ENCODE peak calls at places on chromosome 2, in eight cellular contexts. C is GM12865, N is dorsolateral prefrontal cortex, R is endothelial cell, G is natural killer cell, B is HL-60, I is stomach, P is GM10248. S is an unnamed sample.
A peak's percentile ranks its signal among the peaks of the same experiment; 100 is the strongest.

GRCh38 chr2:178266445-178266844 is 72.1 kb downstream of the OSBPL6 start:
- DNase-seq in N (no peak), G (no peak), I (no peak), P (no peak), B (no peak), R (no peak), C (peak; percentile 51), S (no peak)

GRCh38 chr2:74937221-74937880 is 21.1 kb upstream of the POLE4 start:
- DNase-seq in I (no peak), G (no peak), C (no peak), N (no peak), P (no peak), R (no peak), B (no peak), S (no peak)

GRCh38 chr2:142037051-142037450 is 93.8 kb downstream of the LRP1B start:
- DNase-seq in N (no peak), C (no peak), B (no peak), P (no peak), I (no peak), G (no peak), R (no peak), S (no peak)

GRCh38 chr2:239234826-239235175 is 166.0 kb downstream of the HDAC4 start:
- DNase-seq in I (no peak), G (no peak), N (no peak), C (peak; percentile 66), B (no peak), R (no peak), P (no peak), S (no peak)

GRCh38 chr2:137467246-137467862 is 496.9 kb upstream of the HNMT start:
- DNase-seq in C (peak; percentile 52), G (no peak), B (peak; percentile 46), P (peak; percentile 14), R (peak; percentile 61), N (no peak), I (no peak), S (peak; percentile 45)

GRCh38 chr2:148209598-148209997 is 188.7 kb downstream of the MBD5 start:
- DNase-seq in G (no peak), C (peak; percentile 6), I (no peak), R (no peak), B (peak; percentile 14), P (no peak), N (no peak), S (no peak)

GRCh38 chr2:188416367-188416766 is 124.7 kb downstream of the GULP1 start:
- DNase-seq in G (no peak), R (no peak), I (no peak), B (no peak), P (no peak), N (no peak), C (no peak), S (no peak)

GRCh38 chr2:58553937-58554336 is 312.8 kb upstream of the FANCL start:
- DNase-seq in R (peak; percentile 12), G (no peak), P (no peak), B (no peak), N (no peak), I (no peak), C (peak; percentile 21), S (no peak)

GRCh38 chr2:106124126-106124756 is 69.9 kb downstream of the UXS1 start:
- DNase-seq in B (no peak), P (no peak), I (no peak), R (no peak), C (no peak), G (no peak), N (no peak), S (no peak)

GRCh38 chr2:135826561-135826960 is 10.4 kb downstream of the LCT start:
- DNase-seq in B (no peak), P (no peak), C (no peak), I (no peak), G (no peak), N (no peak), R (no peak), S (no peak)

GRCh38 chr2:122528061-122528460 is 772.6 kb downstream of the TSN start:
- DNase-seq in I (no peak), G (no peak), C (no peak), N (no peak), P (no peak), R (no peak), B (no peak), S (no peak)

GRCh38 chr2:105821428-105822125 is 76.9 kb downstream of the NCK2 start:
- DNase-seq in R (no peak), N (no peak), C (no peak), P (no peak), B (peak; percentile 49), I (no peak), G (no peak), S (no peak)

GRCh38 chr2:121994238-121995206 is 239.1 kb downstream of the TSN start:
- DNase-seq in R (no peak), C (peak; percentile 48), N (no peak), B (no peak), I (no peak), P (no peak), G (no peak), S (no peak)

GRCh38 chr2:79260848-79261247 is 101.3 kb upstream of the REG3A start:
- DNase-seq in N (no peak), G (no peak), P (no peak), R (no peak), I (no peak), C (no peak), B (no peak), S (no peak)

GRCh38 chr2:8576525-8577157 is 105.2 kb upstream of the ID2 start:
- DNase-seq in P (no peak), G (no peak), I (peak; percentile 29), B (peak; percentile 61), N (no peak), R (no peak), C (peak; percentile 76), S (no peak)

GRCh38 chr2:238910751-238911351 is 63.0 kb downstream of the TWIST2 start:
- DNase-seq in N (peak; percentile 13), G (no peak), C (no peak), I (peak; percentile 45), B (no peak), P (no peak), R (no peak), S (no peak)

GRCh38 chr2:22215517-22215916 is 1091.7 kb downstream of the TDRD15 start:
- DNase-seq in I (no peak), P (no peak), R (no peak), C (no peak), G (no peak), B (no peak), N (no peak), S (no peak)
- TF ChIP-seq CTCF in I (no peak), P (no peak), R (no peak), C (no peak), G (no peak), B (no peak), N (no peak), S (no peak)

GRCh38 chr2:60364441-60364840 is 189.0 kb downstream of the BCL11A start:
- DNase-seq in R (no peak), G (no peak), C (no peak), I (no peak), N (no peak), B (no peak), P (no peak), S (peak; percentile 7)
- TF ChIP-seq CTCF in R (no peak), G (no peak), C (no peak), I (no peak), N (no peak), B (no peak), P (no peak), S (no peak)

GRCh38 chr2:231348173-231348572 is 47.3 kb upstream of the B3GNT7 start:
- DNase-seq in R (no peak), I (peak; percentile 13), P (no peak), N (no peak), G (no peak), B (no peak), C (no peak), S (no peak)
- TF ChIP-seq CTCF in R (no peak), I (no peak), P (no peak), N (no peak), G (no peak), B (no peak), C (no peak), S (no peak)

DNA sequence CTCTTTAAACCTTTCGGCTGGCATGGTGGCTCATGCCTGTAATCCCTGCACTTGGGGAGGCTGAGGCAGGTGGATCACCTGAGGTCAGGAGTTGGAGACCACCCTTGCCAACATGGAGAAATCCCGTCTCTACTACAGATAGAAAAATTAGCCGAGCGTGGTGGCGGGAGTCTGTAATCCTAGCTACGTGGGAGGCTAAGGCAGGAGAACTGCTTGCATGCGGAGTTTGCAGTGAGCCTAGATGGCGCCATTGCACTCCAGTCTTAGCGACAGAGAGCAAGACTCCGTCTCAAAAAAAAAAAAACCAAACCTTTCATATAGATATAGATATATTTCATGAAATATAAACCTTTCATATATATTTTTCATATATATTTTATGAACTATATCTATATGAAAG is 864.7 kb downstream of the TRIB2 start:
- DNase-seq in G (no peak), N (no peak), I (no peak), B (no peak), C (no peak), R (peak; percentile 32), P (no peak), S (peak; percentile 25)
- TF ChIP-seq CTCF in G (no peak), N (no peak), I (no peak), B (no peak), C (no peak), R (no peak), P (no peak), S (peak; percentile 39)

DNA sequence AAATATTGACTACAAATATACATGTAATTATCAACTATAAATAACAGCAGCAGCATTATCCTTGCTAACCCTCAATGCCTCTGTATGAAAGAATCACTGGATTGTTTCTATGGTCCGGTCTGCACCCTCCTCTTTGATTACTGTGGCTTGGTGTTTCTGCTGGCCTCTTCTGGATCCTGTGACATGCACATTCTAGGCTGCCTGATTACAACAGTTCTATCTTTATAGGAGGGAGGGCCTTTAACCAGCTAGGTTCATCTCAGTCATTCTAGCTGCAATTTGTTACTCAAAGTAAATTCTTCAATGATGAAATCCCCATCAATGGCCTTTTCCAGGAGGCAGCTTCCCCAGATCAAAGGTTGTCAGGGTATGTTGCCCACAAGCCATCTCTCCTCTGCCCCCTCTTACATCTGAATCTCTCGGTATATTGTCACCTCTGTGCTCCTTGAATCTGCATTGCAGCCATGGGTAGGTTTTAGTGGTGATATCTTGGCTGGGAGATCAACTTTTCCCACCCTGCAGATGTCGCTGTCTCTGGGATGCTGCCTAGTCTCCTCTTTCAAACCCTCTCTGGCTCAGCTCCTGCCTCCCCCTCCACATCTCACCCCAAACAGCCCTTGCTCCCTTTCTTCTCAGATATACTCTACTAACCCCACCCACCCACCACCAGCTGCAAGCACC is 106.3 kb upstream of the BZW1 start:
- DNase-seq in P (no peak), R (peak; percentile 13), G (no peak), I (no peak), C (no peak), N (no peak), B (no peak), S (no peak)
- TF ChIP-seq CTCF in P (no peak), R (no peak), G (no peak), I (no peak), C (no peak), N (no peak), B (no peak), S (peak; percentile 29)

GRCh38 chr2:149611100-149611820 is 23.7 kb upstream of the MMADHC start:
- DNase-seq in G (no peak), N (no peak), C (peak; percentile 7), R (no peak), P (no peak), I (no peak), B (no peak), S (no peak)
- TF ChIP-seq CTCF in G (no peak), N (no peak), C (no peak), R (no peak), P (no peak), I (no peak), B (no peak), S (peak; percentile 27)

GRCh38 chr2:159996792-159997546 is 65.4 kb downstream of the PLA2R1 start:
- DNase-seq in G (no peak), R (peak; percentile 6), P (no peak), I (no peak), B (no peak), N (no peak), C (no peak), S (no peak)
- TF ChIP-seq CTCF in G (no peak), R (no peak), P (no peak), I (no peak), B (no peak), N (no peak), C (no peak), S (peak; percentile 39)